ENCODE peak calls at places on chromosomes 2 and 18, in ten cellular contexts. G is GM19239; W is CD8-positive, alpha-beta memory T cell; M is posterior vena cava; X is WTC11; U is naive thymus-derived CD4-positive, alpha-beta T cell; O is RCC 7860; Y is right lobe of liver; Z is lower lobe of right lung; K is GM12865. L is an unnamed sample.

GRCh38 chr2:191048073-191048472 is 34.1 kb upstream of the STAT1 start:
- DNase-seq in G (no peak), W (no peak), M (no peak), X (no peak), U (no peak), O (no peak), Y (no peak), Z (no peak), K (no peak), L (no peak)

GRCh38 chr2:168641636-168642035 is 160.8 kb upstream of the NOSTRIN start:
- DNase-seq in G (no peak), W (no peak), M (no peak), X (no peak), U (no peak), O (no peak), Y (no peak), Z (no peak), K (no peak), L (no peak)

GRCh38 chr2:195586062-195586713 is 70.8 kb upstream of the SLC39A10 start:
- DNase-seq in G (no peak), W (no peak), M (no peak), X (no peak), U (no peak), O (no peak), Y (no peak), Z (no peak), K (no peak), L (no peak)

GRCh38 chr2:151422917-151423439 is 13.3 kb downstream of the RIF1 start:
- DNase-seq in G (no peak), W (no peak), M (no peak), X (no peak), U (no peak), O (no peak), Y (no peak), Z (no peak), K (peak), L (no peak)

GRCh38 chr2:37365669-37366068 is 21.2 kb downstream of the QPCT start:
- DNase-seq in G (no peak), W (no peak), M (no peak), X (no peak), U (no peak), O (peak), Y (no peak), Z (no peak), K (peak), L (no peak)

GRCh38 chr2:177692828-177693269 is 300.3 kb downstream of the AGPS start:
- DNase-seq in G (no peak), W (no peak), M (no peak), X (no peak), U (no peak), O (peak), Y (no peak), Z (no peak), K (no peak), L (no peak)

GRCh38 chr18:79494936-79495335 is 99.2 kb downstream of the NFATC1 start:
- DNase-seq in G (no peak), W (peak), M (peak), X (no peak), U (no peak), O (no peak), Y (peak), Z (peak), K (no peak), L (no peak)

GRCh38 chr2:148645925-148646559 is 1.5 kb downstream of the EPC2 start:
- DNase-seq in G (peak), W (peak), M (no peak), X (no peak), U (peak), O (peak), Y (no peak), Z (no peak), K (peak), L (peak)

GRCh38 chr2:187210726-187211125 is 237.3 kb downstream of the CALCRL start:
- DNase-seq in G (no peak), W (no peak), M (no peak), X (no peak), U (no peak), O (no peak), Y (no peak), Z (no peak), K (no peak), L (no peak)

GRCh38 chr2:74583504-74583903 is 29.0 kb downstream of the DOK1 start:
- DNase-seq in G (no peak), W (no peak), M (no peak), X (no peak), U (no peak), O (peak), Y (no peak), Z (no peak), K (no peak), L (no peak)

GRCh38 chr2:349390-349789 is 61.5 kb upstream of the ALKAL2 start:
- DNase-seq in G (no peak), W (no peak), M (no peak), X (no peak), U (no peak), O (no peak), Y (no peak), Z (no peak), K (no peak), L (no peak)

GRCh38 chr2:5690231-5690630 is 2.0 kb upstream of the SOX11 start:
- DNase-seq in G (no peak), W (no peak), M (no peak), X (no peak), U (no peak), O (no peak), Y (no peak), Z (no peak), K (no peak), L (no peak)

GRCh38 chr2:80896576-80896975 is 592.0 kb upstream of the LRRTM1 start:
- DNase-seq in G (no peak), W (no peak), M (no peak), X (peak), U (no peak), O (no peak), Y (no peak), Z (no peak), K (peak), L (no peak)

GRCh38 chr2:126776701-126777619 is 121.0 kb downstream of the GYPC start:
- DNase-seq in G (peak), W (peak), M (peak), X (peak), U (peak), O (peak), Y (peak), Z (peak), K (peak), L (peak)

GRCh38 chr2:177649568-177650271 is 257.1 kb downstream of the AGPS start:
- DNase-seq in G (no peak), W (no peak), M (no peak), X (no peak), U (no peak), O (no peak), Y (no peak), Z (no peak), K (no peak), L (no peak)

L was measured in stimulated activated CD4-positive, alpha-beta T cell treated with anti-CD3 and anti-CD28 coated beads, Interleukin-2, amount 100 ng/mL, for 4 hours.